ENCODE peak calls at places on chromosomes 7 and 10, in four cellular contexts. G is fibroblast of mammary gland, X is body of pancreas, O is mammary epithelial cell. F is an unnamed sample.

GRCh38 chr10:34759161-34759836 is 55.8 kb downstream of the PARD3 start:
- DNase-seq in G (no peak), X (no peak), O (peak), F (no peak)

GRCh38 chr7:108146070-108146842 is 16.1 kb upstream of the LAMB4 start:
- DNase-seq in G (peak), X (peak), O (peak), F (no peak)

GRCh38 chr10:52738951-52739350 is 33.6 kb downstream of the MBL2 start:
- DNase-seq in G (no peak), X (no peak), O (no peak), F (no peak)

GRCh38 chr7:121419201-121420148 is 23.4 kb upstream of the FAM3C start:
- DNase-seq in G (no peak), X (no peak), O (no peak), F (no peak)

GRCh38 chr7:45968312-45968711 is 47.2 kb upstream of the IGFBP3 start:
- DNase-seq in G (no peak), X (no peak), O (no peak), F (no peak)

GRCh38 chr7:66964391-66964790 is 31.0 kb downstream of the SBDS start:
- DNase-seq in G (peak), X (no peak), O (no peak), F (no peak)

GRCh38 chr10:109931153-109931552 is 7.8 kb upstream of the XPNPEP1 start:
- DNase-seq in G (peak), X (no peak), O (no peak), F (no peak)

GRCh38 chr10:69279110-69279509 is 814 bp downstream of the HK1 start:
- DNase-seq in G (no peak), X (no peak), O (no peak), F (no peak)

GRCh38 chr10:46550795-46551700 is 5.4 kb downstream of the GPRIN2 start:
- DNase-seq in G (no peak), X (no peak), O (no peak), F (no peak)

GRCh38 chr7:50632561-50633413 is 67.6 kb upstream of the DDC start:
- DNase-seq in G (peak), X (peak), O (peak), F (peak)

GRCh38 chr10:4316166-4316810 is 509.7 kb upstream of the AKR1E2 start:
- DNase-seq in G (peak), X (no peak), O (peak), F (no peak)

GRCh38 chr7:128453836-128454804 is 1.6 kb upstream of the HILPDA start:
- DNase-seq in G (peak), X (peak), O (no peak), F (no peak)

GRCh38 chr10:81724431-81724830 is 150.6 kb upstream of the NRG3 start:
- DNase-seq in G (no peak), X (no peak), O (no peak), F (no peak)

GRCh38 chr7:30649717-30650116 is 32.5 kb downstream of the CRHR2 start:
- DNase-seq in G (no peak), X (peak), O (no peak), F (no peak)

GRCh38 chr7:135979674-135980660 is 2.8 kb upstream of the MTPN start:
- DNase-seq in G (peak), X (no peak), O (peak), F (no peak)

GRCh38 chr7:155829796-155830470 is 17.7 kb upstream of the SHH start:
- DNase-seq in G (no peak), X (no peak), O (no peak), F (no peak)

GRCh38 chr10:47321521-47322195 is 596 bp upstream of the GDF2 start:
- DNase-seq in G (no peak), X (no peak), O (no peak), F (no peak)

GRCh38 chr7:98559958-98560357 is 57.1 kb upstream of the NPTX2 start:
- DNase-seq in G (no peak), X (no peak), O (no peak), F (no peak)

GRCh38 chr7:380226-380550 is 90.2 kb downstream of the FOXL3 start:
- DNase-seq in G (no peak), X (no peak), O (no peak), F (no peak)

GRCh38 chr7:24911213-24911603 is 68.8 kb downstream of the OSBPL3 start:
- DNase-seq in G (no peak), X (no peak), O (no peak), F (no peak)

GRCh38 chr7:2488272-2488645 is 12.1 kb upstream of the GRIFIN start:
- DNase-seq in G (peak), X (no peak), O (no peak), F (no peak)

GRCh38 chr10:111267673-111268072 is 190.8 kb downstream of the ADRA2A start:
- DNase-seq in G (no peak), X (no peak), O (no peak), F (no peak)

GRCh38 chr7:105664816-105665525 is 83.7 kb upstream of the EFCAB10 start:
- DNase-seq in G (no peak), X (no peak), O (no peak), F (no peak)

GRCh38 chr7:123522061-123522460 is 12.3 kb downstream of the IQUB start:
- DNase-seq in G (peak), X (no peak), O (no peak), F (no peak)

GRCh38 chr7:157863906-157864810 is 527.4 kb downstream of the DNAJB6 start:
- DNase-seq in G (no peak), X (no peak), O (no peak), F (no peak)

GRCh38 chr7:1242601-1243289 is 10.1 kb downstream of the UNCX start:
- DNase-seq in G (no peak), X (no peak), O (no peak), F (no peak)

GRCh38 chr7:20236790-20237189 is 19.6 kb upstream of the MACC1 start:
- DNase-seq in G (peak), X (no peak), O (peak), F (no peak)

GRCh38 chr10:86829472-86829871 is 73.1 kb downstream of the BMPR1A start:
- DNase-seq in G (no peak), X (no peak), O (no peak), F (no peak)

GRCh38 chr7:46444266-46444665 is 523.2 kb upstream of the IGFBP3 start:
- DNase-seq in G (peak), X (no peak), O (peak), F (no peak)

GRCh38 chr7:111282626-111283025 is 191.7 kb downstream of the LRRN3 start:
- DNase-seq in G (no peak), X (no peak), O (no peak), F (no peak)

GRCh38 chr7:71026680-71027079 is 105.3 kb upstream of the GALNT17 start:
- DNase-seq in G (no peak), X (no peak), O (no peak), F (no peak)

GRCh38 chr10:3935141-3935540 is 150.1 kb upstream of the KLF6 start:
- DNase-seq in G (peak), X (no peak), O (peak), F (peak)

GRCh38 chr7:98365863-98366561 is 34.9 kb downstream of the BAIAP2L1 start:
- DNase-seq in G (no peak), X (no peak), O (no peak), F (no peak)

GRCh38 chr10:43026039-43026973 is 50.6 kb upstream of the RET start:
- DNase-seq in G (no peak), X (no peak), O (peak), F (no peak)

GRCh38 chr10:95246582-95247051 is 44.2 kb downstream of the PDLIM1 start:
- DNase-seq in G (peak), X (peak), O (peak), F (peak)

GRCh38 chr7:105126436-105126975 is 112.5 kb downstream of the KMT2E start:
- DNase-seq in G (no peak), X (no peak), O (no peak), F (no peak)

GRCh38 chr10:70478191-70479160 is at the start of gene PALD1:
- DNase-seq in G (peak), X (peak), O (no peak), F (peak)

GRCh38 chr7:158649279-158649678 is 55.3 kb downstream of the NCAPG2 start:
- DNase-seq in G (peak), X (peak), O (peak), F (no peak)

GRCh38 chr10:70191906-70192305 is 21.6 kb upstream of the SAR1A start:
- DNase-seq in G (peak), X (no peak), O (peak), F (no peak)

GRCh38 chr7:75617634-75618234 is 121.0 kb downstream of the HIP1 start:
- DNase-seq in G (no peak), X (peak), O (no peak), F (peak)

GRCh38 chr10:116593139-116593740 is 2.5 kb downstream of the PNLIPRP1 start:
- DNase-seq in G (no peak), X (no peak), O (no peak), F (no peak)
- TF ChIP-seq CTCF in G (no peak), X (no peak), O (no peak), F (no peak)

DNA sequence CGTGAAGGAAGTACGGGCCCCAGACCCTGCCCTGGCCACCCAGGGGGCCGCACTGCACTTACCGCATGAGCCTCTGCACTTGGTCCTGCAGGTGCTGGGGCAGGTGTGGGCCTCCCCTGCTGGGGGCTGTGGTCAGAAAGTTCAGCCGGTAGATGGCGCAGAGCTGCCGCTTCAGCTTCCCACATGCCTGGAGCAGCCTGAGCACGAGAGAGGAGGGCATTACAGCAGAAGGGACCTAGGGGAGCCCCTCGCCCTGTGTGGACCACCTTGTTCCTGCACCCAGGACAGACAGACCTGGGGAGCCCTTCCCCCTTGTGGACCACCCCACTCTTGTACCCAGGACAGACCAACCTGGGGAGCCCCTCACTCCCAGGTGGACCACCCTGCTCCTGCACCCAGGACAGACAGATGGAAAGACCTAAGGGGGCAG is 8.7 kb upstream of the PYROXD2 start:
- DNase-seq in G (no peak), X (no peak), O (no peak), F (no peak)
- TF ChIP-seq CTCF in G (no peak), X (no peak), O (peak), F (no peak)

GRCh38 chr7:41698726-41699125 is 4.2 kb downstream of the INHBA start:
- DNase-seq in G (peak), X (no peak), O (peak), F (no peak)

GRCh38 chr7:41694490-41694889 is 8.4 kb downstream of the INHBA start:
- DNase-seq in G (no peak), X (no peak), O (no peak), F (no peak)

GRCh38 chr7:41698114-41698513 is 4.8 kb downstream of the INHBA start:
- DNase-seq in G (no peak), X (no peak), O (no peak), F (no peak)

GRCh38 chr7:41695661-41696322 is 7.1 kb downstream of the INHBA start:
- DNase-seq in G (peak), X (no peak), O (no peak), F (no peak)

DNA sequence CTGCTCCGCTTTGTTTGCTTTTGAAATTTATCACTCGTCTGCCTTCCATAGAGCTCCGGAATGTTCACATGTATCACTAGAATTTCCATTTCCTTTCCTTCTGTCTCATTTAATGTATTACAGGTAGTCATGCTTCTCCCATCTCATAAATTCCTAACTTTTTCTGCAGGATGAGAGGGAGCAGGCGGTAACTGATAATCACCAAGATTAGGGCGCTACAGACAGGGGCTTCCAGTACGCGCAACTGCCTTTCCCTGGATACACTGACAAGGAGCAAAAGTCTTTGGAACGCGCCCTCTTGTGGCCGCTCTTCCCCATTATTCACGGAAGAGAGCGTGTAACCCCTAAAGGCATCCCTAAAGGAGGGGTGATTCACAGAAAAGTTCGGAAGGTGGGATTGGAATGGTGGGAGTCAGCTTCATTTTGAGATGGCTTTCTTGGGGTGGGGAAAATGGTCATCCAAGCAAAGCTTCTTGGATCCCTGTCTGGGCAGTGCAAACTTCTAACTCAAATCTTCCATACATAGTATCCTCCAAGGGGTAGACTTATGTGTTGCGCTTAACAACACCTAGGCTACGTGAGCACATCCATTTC is 6.5 kb downstream of the INHBA start:
- DNase-seq in G (peak), X (peak), O (peak), F (no peak)
- TF ChIP-seq CTCF in G (peak), X (peak), O (peak), F (peak)

GRCh38 chr10:23294638-23295247 is 49.9 kb downstream of the C10orf67 start:
- DNase-seq in G (peak), X (no peak), O (no peak), F (no peak)
- TF ChIP-seq CTCF in G (peak), X (peak), O (peak), F (no peak)

GRCh38 chr10:132452216-132452650 is 55.2 kb downstream of the PWWP2B start:
- DNase-seq in G (no peak), X (no peak), O (no peak), F (no peak)
- TF ChIP-seq CTCF in G (no peak), X (no peak), O (peak), F (no peak)

DNA sequence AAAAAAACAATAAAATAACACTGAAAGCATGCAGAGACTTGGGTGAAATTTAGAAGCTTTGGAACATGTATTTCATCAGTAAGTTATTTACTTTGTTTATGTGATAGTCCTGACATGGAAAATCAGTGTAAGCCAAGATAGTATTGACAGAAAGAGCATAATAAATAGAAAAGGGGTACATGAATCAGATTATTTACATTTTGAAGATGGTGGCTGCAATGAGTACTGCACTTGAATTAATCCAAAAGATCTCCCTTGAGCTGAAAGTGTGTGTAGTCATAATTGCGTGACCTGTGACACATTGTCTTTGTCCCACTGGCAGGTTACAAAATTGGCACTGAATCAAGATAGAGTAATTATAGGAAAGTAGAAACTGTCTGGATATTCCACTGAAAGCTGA is 562.9 kb downstream of the GFRA1 start:
- DNase-seq in G (no peak), X (no peak), O (no peak), F (no peak)
- TF ChIP-seq CTCF in G (no peak), X (no peak), O (no peak), F (no peak)

GRCh38 chr10:132406181-132406580 is 9.2 kb downstream of the PWWP2B start:
- DNase-seq in G (no peak), X (no peak), O (no peak), F (no peak)

GRCh38 chr10:132408367-132408781 is 11.4 kb downstream of the PWWP2B start:
- DNase-seq in G (no peak), X (peak), O (peak), F (no peak)

GRCh38 chr10:132407846-132408278 is 10.9 kb downstream of the PWWP2B start:
- DNase-seq in G (no peak), X (peak), O (peak), F (no peak)

GRCh38 chr10:132406750-132407149 is 9.8 kb downstream of the PWWP2B start:
- DNase-seq in G (no peak), X (peak), O (no peak), F (no peak)

GRCh38 chr10:132407243-132407746 is 10.3 kb downstream of the PWWP2B start:
- DNase-seq in G (no peak), X (peak), O (no peak), F (no peak)
- TF ChIP-seq CTCF in G (no peak), X (no peak), O (no peak), F (no peak)

DNA sequence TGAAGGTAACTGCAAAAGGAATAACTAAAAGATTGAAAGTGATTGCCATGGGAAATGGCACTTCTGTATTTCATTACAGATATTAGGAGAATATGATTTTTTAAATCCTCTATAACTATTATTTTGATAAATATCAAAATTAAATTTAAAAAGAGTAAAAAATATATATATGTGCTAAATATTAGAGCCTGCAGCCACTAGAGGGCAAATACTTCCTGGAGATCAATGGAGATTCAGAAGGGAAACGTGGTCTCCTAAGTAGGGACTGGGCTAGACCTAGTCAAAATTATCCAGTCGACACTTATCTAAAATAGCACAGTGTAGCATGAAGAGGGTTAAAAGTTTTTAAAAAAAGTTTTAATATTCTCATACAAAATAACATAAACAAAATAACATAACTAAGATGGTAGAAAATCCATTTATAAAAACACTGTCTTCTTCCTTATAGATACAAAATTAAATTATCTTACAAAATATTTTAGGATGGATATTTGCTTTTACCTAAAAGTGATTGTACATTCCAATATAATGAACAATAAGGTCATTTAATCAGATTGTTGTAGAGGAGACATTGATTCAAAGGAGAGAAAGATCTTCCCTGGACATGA is 434.3 kb downstream of the MDFIC start:
- DNase-seq in G (peak), X (no peak), O (no peak), F (no peak)
- TF ChIP-seq CTCF in G (peak), X (peak), O (peak), F (no peak)

GRCh38 chr10:98134431-98135221 is at the start of gene R3HCC1L:
- DNase-seq in G (peak), X (peak), O (peak), F (peak)
- TF ChIP-seq CTCF in G (no peak), X (no peak), O (no peak), F (no peak)

DNA sequence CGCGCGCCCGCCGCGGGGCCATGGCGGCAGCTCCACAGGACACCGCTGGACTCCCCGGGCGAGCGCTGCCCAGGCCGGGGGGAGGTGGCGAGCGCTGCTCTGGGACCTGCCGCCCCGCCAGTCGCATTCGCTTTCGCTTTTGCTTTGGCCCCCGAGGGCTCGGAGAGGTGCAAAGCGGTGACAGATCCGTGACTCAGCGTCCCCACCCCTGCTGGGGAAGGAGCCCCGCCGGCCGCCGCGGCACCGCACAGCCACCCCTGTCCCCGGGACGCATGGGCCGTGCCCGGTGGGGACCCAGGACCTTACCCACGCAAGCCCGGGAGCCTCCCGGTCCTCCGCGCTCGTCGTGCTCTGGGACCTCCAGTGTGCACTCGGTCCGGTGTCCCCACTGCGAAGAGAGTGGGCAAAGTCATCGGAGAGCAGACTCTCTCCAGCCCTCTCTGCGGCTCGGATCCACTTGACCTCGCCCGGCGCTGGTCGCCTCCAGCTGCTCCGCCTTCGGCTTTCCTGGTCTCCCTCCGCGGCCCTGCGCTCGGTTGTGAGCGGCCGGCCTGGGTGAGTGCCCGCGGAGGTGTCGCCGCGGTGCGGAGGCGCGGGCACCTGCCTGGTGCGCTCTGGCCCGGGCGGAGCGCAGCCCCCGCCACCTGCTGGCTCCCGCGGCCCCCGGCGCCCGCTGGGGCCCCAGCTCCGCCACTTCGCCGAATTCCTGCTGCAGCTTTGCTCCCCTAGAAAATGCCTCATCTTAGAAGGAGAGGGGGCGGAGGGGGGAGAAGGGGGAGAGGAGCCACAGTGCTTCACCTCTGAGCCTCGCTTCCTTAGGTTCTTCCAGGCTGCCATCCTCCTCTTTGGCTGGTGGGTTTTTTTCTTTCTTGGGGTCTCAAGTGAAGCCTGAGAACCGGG is at the start of gene IL15RA:
- DNase-seq in G (peak), X (peak), O (peak), F (peak)
- TF ChIP-seq CTCF in G (no peak), X (peak), O (peak), F (no peak)